ENCODE peak calls at places on chromosomes 3 and 15, in six cellular contexts. F is NCI-H460; D is stimulated activated CD8-positive, alpha-beta memory T cell treated with anti-CD3 and anti-CD28 coated beads, Interleukin-4, amount 100 ng/mL, for 48 hours; R is small intestine; I is hypothalamus; U is CD8-positive, alpha-beta T cell. W is an unnamed sample.
A peak's percentile ranks its signal among the peaks of the same experiment; 100 is the strongest.

GRCh38 chr3:160739079-160739478 is 17.0 kb upstream of the PPM1L start:
- DNase-seq in F (no peak), D (no peak), R (no peak), I (no peak), U (no peak), W (no peak)

GRCh38 chr3:138923531-138923994 is 23.4 kb downstream of the FOXL2 start:
- DNase-seq in F (peak; percentile 79), D (peak; percentile 94), R (peak; percentile 90), I (peak; percentile 36), U (peak; percentile 87), W (peak; percentile 59)

GRCh38 chr3:50885491-50885890 is 210.8 kb downstream of the DOCK3 start:
- DNase-seq in F (no peak), D (no peak), R (no peak), I (no peak), U (no peak), W (no peak)

GRCh38 chr15:34496616-34497015 is 59.0 kb upstream of the GOLGA8A start:
- DNase-seq in F (no peak), D (no peak), R (no peak), I (no peak), U (no peak), W (no peak)

GRCh38 chr15:70091649-70092461 is 5.9 kb downstream of the TLE3 start:
- DNase-seq in F (no peak), D (peak; percentile 46), R (peak; percentile 87), I (no peak), U (peak; percentile 31), W (no peak)

GRCh38 chr15:34246276-34247010 is 21.6 kb downstream of the EMC4 start:
- DNase-seq in F (no peak), D (no peak), R (no peak), I (no peak), U (no peak), W (no peak)

GRCh38 chr3:141710888-141711616 is 27.0 kb upstream of the RNF7 start:
- DNase-seq in F (no peak), D (no peak), R (no peak), I (no peak), U (no peak), W (no peak)

GRCh38 chr15:42072141-42072685 is 22.1 kb downstream of the PLA2G4D start:
- DNase-seq in F (no peak), D (peak; percentile 17), R (no peak), I (no peak), U (no peak), W (no peak)

GRCh38 chr15:88061452-88061851 is 195.1 kb downstream of the NTRK3 start:
- DNase-seq in F (no peak), D (no peak), R (no peak), I (peak; percentile 29), U (no peak), W (no peak)

GRCh38 chr15:71136159-71137137 is 21.2 kb downstream of the THSD4 start:
- DNase-seq in F (no peak), D (no peak), R (no peak), I (no peak), U (no peak), W (no peak)

GRCh38 chr3:50515565-50516047 is 12.2 kb upstream of the CACNA2D2 start:
- DNase-seq in F (no peak), D (no peak), R (no peak), I (no peak), U (no peak), W (no peak)

GRCh38 chr15:57184502-57184901 is 191.8 kb upstream of the CGNL1 start:
- DNase-seq in F (no peak), D (no peak), R (no peak), I (no peak), U (no peak), W (no peak)

GRCh38 chr3:48897401-48898376 is 993 bp downstream of the SLC25A20 start:
- DNase-seq in F (no peak), D (peak; percentile 44), R (peak; percentile 81), I (no peak), U (no peak), W (no peak)

GRCh38 chr15:51878446-51879386 is 49.3 kb downstream of the TMOD3 start:
- DNase-seq in F (peak; percentile 54), D (no peak), R (peak; percentile 55), I (no peak), U (no peak), W (no peak)

GRCh38 chr15:90062023-90062728 is 40.1 kb downstream of the IDH2 start:
- DNase-seq in F (no peak), D (peak; percentile 52), R (peak; percentile 93), I (peak; percentile 18), U (peak; percentile 36), W (peak; percentile 52)

GRCh38 chr3:131221731-131222130 is 159.8 kb upstream of the NUDT16 start:
- DNase-seq in F (no peak), D (no peak), R (no peak), I (no peak), U (no peak), W (no peak)

GRCh38 chr3:30625541-30626438 is 19.4 kb downstream of the TGFBR2 start:
- DNase-seq in F (no peak), D (no peak), R (peak; percentile 91), I (no peak), U (no peak), W (no peak)

GRCh38 chr15:24848050-24848449 is 106.7 kb upstream of the SNRPN start:
- DNase-seq in F (no peak), D (peak; percentile 26), R (no peak), I (peak; percentile 59), U (no peak), W (no peak)

GRCh38 chr15:32651229-32651837 is 9.8 kb downstream of the SCG5 start:
- DNase-seq in F (peak; percentile 53), D (peak; percentile 61), R (peak; percentile 58), I (no peak), U (peak; percentile 32), W (peak; percentile 11)

GRCh38 chr3:126549861-126550487 is 8.8 kb downstream of the C3orf22 start:
- DNase-seq in F (no peak), D (peak; percentile 8), R (no peak), I (no peak), U (peak; percentile 4), W (no peak)

GRCh38 chr3:48399387-48400172 is 27.6 kb downstream of the FBXW12 start:
- DNase-seq in F (no peak), D (no peak), R (no peak), I (no peak), U (peak; percentile 7), W (no peak)

GRCh38 chr3:132034097-132034485 is 723 bp downstream of the CPNE4 start:
- DNase-seq in F (no peak), D (no peak), R (no peak), I (no peak), U (no peak), W (no peak)

GRCh38 chr15:68371160-68371559 is 60.8 kb downstream of the ITGA11 start:
- DNase-seq in F (no peak), D (no peak), R (no peak), I (no peak), U (no peak), W (no peak)

GRCh38 chr15:66931768-66932633 is 133.4 kb upstream of the SMAD3 start:
- DNase-seq in F (peak; percentile 89), D (no peak), R (peak; percentile 68), I (no peak), U (no peak), W (no peak)

GRCh38 chr15:64246364-64247189 is 83.8 kb upstream of the PPIB start:
- DNase-seq in F (peak; percentile 70), D (peak; percentile 59), R (no peak), I (peak; percentile 1), U (no peak), W (no peak)

GRCh38 chr3:17336291-17336690 is 406.1 kb downstream of the TBC1D5 start:
- DNase-seq in F (no peak), D (no peak), R (no peak), I (no peak), U (no peak), W (no peak)

GRCh38 chr3:195854628-195855300 is 43.0 kb upstream of the MUC4 start:
- DNase-seq in F (no peak), D (no peak), R (no peak), I (no peak), U (no peak), W (no peak)

GRCh38 chr15:74252291-74253080 is 16.4 kb downstream of the CCDC33 start:
- DNase-seq in F (no peak), D (no peak), R (no peak), I (no peak), U (no peak), W (no peak)

GRCh38 chr15:100902436-100903190 is 16.5 kb upstream of the LRRK1 start:
- DNase-seq in F (no peak), D (no peak), R (peak; percentile 45), I (peak; percentile 23), U (no peak), W (no peak)

GRCh38 chr3:45904931-45905330 is 18.6 kb downstream of the CCR9 start:
- DNase-seq in F (no peak), D (no peak), R (no peak), I (no peak), U (no peak), W (no peak)

GRCh38 chr3:128180446-128180845 is 27.2 kb downstream of the EEFSEC start:
- DNase-seq in F (no peak), D (no peak), R (no peak), I (no peak), U (no peak), W (no peak)